ENCODE peak calls at places on chromosomes 3 and 15, in six cellular contexts. B, X, G, L, K and R are unnamed samples.

GRCh38 chr3:96970211-96970610 is 155.8 kb downstream of the EPHA6 start:
- DNase-seq in L (no peak), X (no peak), K (no peak), G (no peak), B (no peak), R (no peak)

GRCh38 chr3:148789156-148789555 is 38.5 kb upstream of the CPB1 start:
- DNase-seq in L (no peak), X (no peak), K (no peak), G (no peak), B (no peak), R (no peak)

GRCh38 chr3:56796202-56796601 is 5.5 kb downstream of the ARHGEF3 start:
- DNase-seq in X (no peak), K (no peak), L (peak), B (no peak), G (no peak), R (no peak)

GRCh38 chr3:16461463-16462245 is 51.8 kb downstream of the RFTN1 start:
- DNase-seq in K (no peak), B (no peak), L (no peak), X (no peak), G (no peak), R (no peak)

GRCh38 chr15:79035111-79035601 is 55.4 kb downstream of the RASGRF1 start:
- DNase-seq in L (no peak), G (no peak), B (no peak), K (no peak), X (no peak), R (no peak)

GRCh38 chr3:17138246-17139039 is 253.7 kb downstream of the PLCL2 start:
- DNase-seq in G (no peak), K (no peak), X (no peak), B (no peak), L (no peak), R (no peak)

GRCh38 chr15:82808634-82809041 is 790 bp upstream of the WHAMM start:
- DNase-seq in K (no peak), L (no peak), X (no peak), B (peak), G (no peak), R (no peak)

GRCh38 chr3:12879191-12879815 is 37.9 kb upstream of the RPL32 start:
- DNase-seq in K (no peak), L (no peak), X (no peak), G (no peak), B (no peak), R (no peak)

GRCh38 chr3:1195922-1196321 is 103.1 kb downstream of the CNTN6 start:
- DNase-seq in B (no peak), K (no peak), X (no peak), L (no peak), G (no peak), R (no peak)

GRCh38 chr3:14989943-14990753 is 42.8 kb downstream of the NR2C2 start:
- DNase-seq in B (no peak), X (no peak), K (peak), G (no peak), L (no peak), R (no peak)

GRCh38 chr3:8749316-8749715 is 15.7 kb downstream of the CAV3 start:
- DNase-seq in K (no peak), G (no peak), L (no peak), X (no peak), B (no peak), R (no peak)

GRCh38 chr3:20141841-20142240 is 44.2 kb downstream of the SGO1 start:
- DNase-seq in B (peak), G (no peak), X (peak), L (peak), K (no peak), R (no peak)

GRCh38 chr3:67947808-67948508 is 293.5 kb upstream of the SUCLG2 start:
- DNase-seq in B (peak), X (no peak), G (no peak), L (no peak), K (peak), R (no peak)

GRCh38 chr15:39922450-39923092 is 2.5 kb upstream of the GPR176 start:
- DNase-seq in K (no peak), X (no peak), G (no peak), B (no peak), L (no peak), R (no peak)

GRCh38 chr15:41660235-41661077 is at the start of gene MGA:
- DNase-seq in B (peak), K (peak), L (peak), X (peak), G (peak), R (peak)

DNA sequence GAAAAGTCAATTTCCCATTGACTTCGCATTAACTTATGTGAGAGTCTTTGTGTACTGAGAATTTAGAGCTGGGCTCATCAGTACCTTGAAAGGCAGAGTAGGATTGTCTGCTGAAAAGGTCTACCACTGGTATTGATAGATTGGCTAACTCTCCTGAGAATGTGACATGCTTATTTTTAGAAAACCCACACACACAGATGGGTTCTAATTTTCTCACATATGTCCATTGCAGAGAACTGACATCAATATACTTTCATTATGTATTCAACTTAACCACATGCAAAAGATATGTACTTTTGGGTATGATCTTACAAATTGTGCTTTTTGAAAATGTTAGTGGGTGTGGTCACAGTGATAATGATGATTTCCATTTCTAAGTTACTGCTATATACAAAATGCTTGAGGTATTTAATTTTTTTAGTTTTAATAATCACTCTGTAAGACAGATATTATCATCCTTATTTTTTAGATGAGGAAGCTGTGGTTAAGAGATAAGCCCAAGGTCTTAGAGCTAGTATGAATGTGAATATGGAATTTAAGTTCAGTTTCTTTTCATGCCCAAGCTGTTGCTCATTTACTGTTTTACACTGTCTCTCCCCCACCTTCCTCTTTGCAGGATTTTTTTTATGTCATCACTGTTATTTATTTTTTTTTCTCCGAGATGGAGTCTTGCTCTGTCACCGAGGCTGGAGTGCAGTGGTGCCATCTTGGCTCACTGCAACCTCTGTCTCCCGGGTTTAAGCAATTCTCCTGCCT is 22.3 kb downstream of the MAP2K5 start:
- DNase-seq in K (no peak), G (no peak), B (no peak), X (no peak), L (no peak), R (no peak)
- H3K4me3 ChIP-seq in K (no peak), G (no peak), B (no peak), X (no peak), L (no peak), R (no peak)

GRCh38 chr3:153370680-153371079 is 208.7 kb downstream of the RAP2B start:
- DNase-seq in G (no peak), K (no peak), X (no peak), L (no peak), B (no peak), R (no peak)

GRCh38 chr3:153372326-153372725 is 210.3 kb downstream of the RAP2B start:
- DNase-seq in X (no peak), K (no peak), L (no peak), B (no peak), G (no peak), R (no peak)

GRCh38 chr3:153379516-153379915 is 217.5 kb downstream of the RAP2B start:
- DNase-seq in L (no peak), B (no peak), G (no peak), X (no peak), K (no peak), R (no peak)

GRCh38 chr3:153369561-153370374 is 207.7 kb downstream of the RAP2B start:
- DNase-seq in G (no peak), K (no peak), B (no peak), X (no peak), L (no peak), R (no peak)

DNA sequence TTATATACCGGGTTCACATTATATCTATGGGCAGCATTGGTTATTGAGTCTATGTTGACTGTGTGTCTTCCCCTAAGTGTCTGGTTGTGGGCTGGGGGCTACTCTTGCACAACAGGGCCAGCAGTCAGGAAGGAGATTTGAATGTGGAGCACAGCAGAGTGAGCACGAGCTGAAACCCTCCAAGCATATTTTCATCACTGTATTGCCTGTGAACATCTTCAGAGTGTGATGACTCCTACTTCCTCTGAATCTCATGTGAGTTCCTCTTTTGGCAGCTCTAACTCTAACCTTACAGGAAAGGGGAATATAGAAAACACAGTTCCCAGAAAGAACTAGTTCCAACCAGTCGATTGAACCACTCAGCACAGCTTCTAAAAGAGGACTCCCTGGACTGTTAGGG is 211.5 kb downstream of the RAP2B start:
- DNase-seq in X (no peak), B (no peak), K (no peak), L (no peak), G (no peak), R (no peak)
- TF ChIP-seq EP300 in X (no peak), B (no peak), K (no peak), L (no peak), G (no peak), R (no peak)

GRCh38 chr3:47377186-47377585 is 3.6 kb upstream of the PTPN23 start:
- DNase-seq in K (no peak), G (no peak), X (no peak), L (no peak), B (no peak), R (no peak)

GRCh38 chr3:47379488-47379899 is 1.3 kb upstream of the PTPN23 start:
- DNase-seq in G (no peak), X (peak), L (no peak), B (no peak), K (no peak), R (no peak)

GRCh38 chr3:47380601-47381316 is at the start of gene PTPN23:
- DNase-seq in G (peak), L (peak), B (peak), K (peak), X (peak), R (peak)

GRCh38 chr3:47380026-47380600 is 708 bp upstream of the PTPN23 start:
- DNase-seq in B (no peak), G (no peak), L (no peak), K (no peak), X (no peak), R (no peak)

GRCh38 chr3:47378869-47379268 is 2.0 kb upstream of the PTPN23 start:
- DNase-seq in L (no peak), G (no peak), B (no peak), X (no peak), K (no peak), R (no peak)
- H3K4me3 ChIP-seq in L (no peak), G (no peak), B (no peak), X (no peak), K (no peak), R (no peak)

GRCh38 chr3:188003188-188004171 is 150.5 kb upstream of the LPP start:
- DNase-seq in B (no peak), X (no peak), G (peak), K (peak), L (no peak), R (no peak)
- TF ChIP-seq EP300 in B (no peak), X (no peak), G (no peak), K (no peak), L (no peak), R (no peak)

GRCh38 chr15:76286231-76286879 is 24.9 kb downstream of the ETFA start:
- DNase-seq in L (no peak), X (no peak), G (no peak), K (no peak), B (no peak), R (no peak)
- H3K4me3 ChIP-seq in L (no peak), X (no peak), G (no peak), K (no peak), B (no peak), R (no peak)

GRCh38 chr15:92711457-92711831 is 55.9 kb upstream of the FAM174B start:
- DNase-seq in X (no peak), K (no peak), L (no peak), B (peak), G (no peak), R (no peak)
- TF ChIP-seq EP300 in X (no peak), K (no peak), L (no peak), B (no peak), G (no peak), R (no peak)

GRCh38 chr3:45528429-45528828 is 66.1 kb upstream of the LIMD1 start:
- DNase-seq in L (no peak), G (no peak), X (no peak), B (no peak), K (no peak), R (no peak)
- H3K4me3 ChIP-seq in L (no peak), G (no peak), X (no peak), B (no peak), K (no peak), R (no peak)

GRCh38 chr3:172076212-172076611 is 36.8 kb downstream of the FNDC3B start:
- DNase-seq in G (no peak), B (no peak), K (no peak), X (no peak), L (no peak), R (no peak)

GRCh38 chr3:172072543-172072942 is 33.2 kb downstream of the FNDC3B start:
- DNase-seq in X (no peak), B (no peak), G (no peak), L (no peak), K (no peak), R (no peak)

GRCh38 chr3:172074027-172074426 is 34.6 kb downstream of the FNDC3B start:
- DNase-seq in K (no peak), L (no peak), B (no peak), G (no peak), X (no peak), R (no peak)

GRCh38 chr3:172073262-172073915 is 34.0 kb downstream of the FNDC3B start:
- DNase-seq in G (no peak), B (no peak), X (no peak), K (no peak), L (no peak), R (no peak)

DNA sequence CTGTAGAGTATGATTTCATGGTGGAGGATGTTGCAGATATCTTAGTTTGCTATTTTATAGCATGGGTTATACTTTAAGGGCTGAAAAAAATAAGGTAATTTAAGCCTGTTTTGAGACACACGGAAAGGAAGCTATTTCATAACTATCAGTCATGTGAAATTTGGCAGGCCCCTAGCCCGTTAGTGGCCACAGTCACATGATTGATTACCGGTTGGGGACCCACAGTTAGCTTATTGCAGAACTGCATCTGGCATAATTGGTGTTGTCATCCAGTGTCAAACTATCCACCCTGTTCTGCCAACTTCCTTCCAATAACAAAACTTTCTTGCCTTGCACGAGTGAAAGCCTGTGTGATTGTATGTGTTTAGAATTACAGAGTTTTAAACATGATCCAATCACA is 35.2 kb downstream of the FNDC3B start:
- DNase-seq in X (no peak), G (no peak), L (peak), K (no peak), B (no peak), R (no peak)
- TF ChIP-seq EP300 in X (no peak), G (no peak), L (no peak), K (no peak), B (no peak), R (no peak)

GRCh38 chr3:123618768-123619484 is 34.1 kb upstream of the HACD2 start:
- DNase-seq in B (no peak), G (peak), K (no peak), L (peak), X (peak), R (no peak)
- H3K4me3 ChIP-seq in B (no peak), G (peak), K (no peak), L (peak), X (peak), R (no peak)

GRCh38 chr15:75203908-75204263 is 2.2 kb downstream of the C15orf39 start:
- DNase-seq in X (no peak), B (no peak), G (no peak), K (no peak), L (no peak), R (no peak)
- TF ChIP-seq EP300 in X (no peak), B (no peak), G (no peak), K (no peak), L (no peak), R (no peak)